ENCODE peak calls at places on chromosomes 3 and 15, in eight cellular contexts. R is AG08396; N is stimulated activated CD4-positive, alpha-beta T cell treated with anti-CD3 and anti-CD28 coated beads, Interleukin-2, amount 100 ng/mL, for 24 hours; P is mammary epithelial cell; J is lung microvascular endothelial cell; G is adrenal gland; Q is endodermal cell; B is dorsolateral prefrontal cortex. Z is an unnamed sample.

GRCh38 chr3:127304121-127304744 is 16.4 kb upstream of the PRR20G start:
- DNase-seq in R (no peak), N (no peak), P (peak; percentile 82), J (no peak), G (no peak), Q (no peak), B (no peak), Z (peak; percentile 98)

GRCh38 chr3:9673082-9673481 is 23.8 kb downstream of the MTMR14 start:
- DNase-seq in R (no peak), N (no peak), P (no peak), J (no peak), G (no peak), Q (no peak), B (no peak), Z (no peak)

GRCh38 chr3:57973715-57974477 is 34.3 kb upstream of the FLNB start:
- DNase-seq in R (no peak), N (no peak), P (no peak), J (no peak), G (no peak), Q (no peak), B (no peak), Z (no peak)

GRCh38 chr15:70281261-70281810 is 183.6 kb upstream of the TLE3 start:
- DNase-seq in R (no peak), N (no peak), P (no peak), J (no peak), G (no peak), Q (no peak), B (no peak), Z (no peak)

GRCh38 chr15:99148851-99149276 is 44.0 kb downstream of the SYNM start:
- DNase-seq in R (no peak), N (no peak), P (no peak), J (peak; percentile 77), G (no peak), Q (peak; percentile 49), B (peak; percentile 52), Z (no peak)

GRCh38 chr3:151147299-151147698 is 55.7 kb downstream of the GPR171 start:
- DNase-seq in R (no peak), N (no peak), P (no peak), J (no peak), G (no peak), Q (no peak), B (no peak), Z (no peak)

GRCh38 chr3:115852278-115852677 is 229.0 kb downstream of the GAP43 start:
- DNase-seq in R (no peak), N (no peak), P (no peak), J (no peak), G (no peak), Q (no peak), B (no peak), Z (no peak)

GRCh38 chr15:57461541-57461940 is 85.2 kb downstream of the CGNL1 start:
- DNase-seq in R (no peak), N (no peak), P (no peak), J (no peak), G (no peak), Q (no peak), B (no peak), Z (no peak)